ENCODE peak calls at places on chromosome 21, in nine cellular contexts. One of them, this sample, is unnamed.

GRCh38 chr21:38438476-38438893 is 59.8 kb downstream of the ERG start:
- DNase-seq in esophagus squamous epithelium: no peak
- DNase-seq in ovary: peak
- DNase-seq in HuH-7.5: no peak
- DNase-seq in small intestine: no peak
- DNase-seq in CD4-positive, alpha-beta T cell: no peak
- DNase-seq in hepatocyte: peak
- DNase-seq in gastrocnemius medialis: no peak
- DNase-seq in NCI-H1436: no peak
- DNase-seq in this sample: peak

GRCh38 chr21:41766051-41766882 is 585 bp downstream of the RIPK4 start:
- DNase-seq in esophagus squamous epithelium: no peak
- DNase-seq in ovary: no peak
- DNase-seq in HuH-7.5: no peak
- DNase-seq in small intestine: peak
- DNase-seq in CD4-positive, alpha-beta T cell: no peak
- DNase-seq in hepatocyte: no peak
- DNase-seq in gastrocnemius medialis: no peak
- DNase-seq in NCI-H1436: no peak
- DNase-seq in this sample: peak

GRCh38 chr21:44013380-44014088 is 1.4 kb downstream of the TRAPPC10 start:
- DNase-seq in esophagus squamous epithelium: no peak
- DNase-seq in ovary: no peak
- DNase-seq in HuH-7.5: no peak
- DNase-seq in small intestine: peak
- DNase-seq in CD4-positive, alpha-beta T cell: peak
- DNase-seq in hepatocyte: peak
- DNase-seq in gastrocnemius medialis: no peak
- DNase-seq in NCI-H1436: no peak
- DNase-seq in this sample: no peak

GRCh38 chr21:38054334-38054733 is 138.1 kb upstream of the KCNJ6 start:
- DNase-seq in esophagus squamous epithelium: no peak
- DNase-seq in ovary: no peak
- DNase-seq in HuH-7.5: no peak
- DNase-seq in small intestine: no peak
- DNase-seq in CD4-positive, alpha-beta T cell: no peak
- DNase-seq in hepatocyte: no peak
- DNase-seq in gastrocnemius medialis: no peak
- DNase-seq in NCI-H1436: no peak
- DNase-seq in this sample: no peak

GRCh38 chr21:35527358-35527757 is 478.3 kb upstream of the RUNX1 start:
- DNase-seq in esophagus squamous epithelium: no peak
- DNase-seq in ovary: no peak
- DNase-seq in HuH-7.5: no peak
- DNase-seq in small intestine: no peak
- DNase-seq in CD4-positive, alpha-beta T cell: no peak
- DNase-seq in hepatocyte: no peak
- DNase-seq in gastrocnemius medialis: no peak
- DNase-seq in NCI-H1436: no peak
- DNase-seq in this sample: no peak

GRCh38 chr21:41802684-41803083 is 35.8 kb upstream of the RIPK4 start:
- DNase-seq in esophagus squamous epithelium: no peak
- DNase-seq in ovary: peak
- DNase-seq in HuH-7.5: no peak
- DNase-seq in small intestine: no peak
- DNase-seq in CD4-positive, alpha-beta T cell: no peak
- DNase-seq in hepatocyte: no peak
- DNase-seq in gastrocnemius medialis: peak
- DNase-seq in NCI-H1436: no peak
- DNase-seq in this sample: peak

GRCh38 chr21:17397703-17398102 is 115.1 kb upstream of the CXADR start:
- DNase-seq in esophagus squamous epithelium: no peak
- DNase-seq in ovary: no peak
- DNase-seq in HuH-7.5: no peak
- DNase-seq in small intestine: no peak
- DNase-seq in CD4-positive, alpha-beta T cell: no peak
- DNase-seq in hepatocyte: no peak
- DNase-seq in gastrocnemius medialis: no peak
- DNase-seq in NCI-H1436: no peak
- DNase-seq in this sample: no peak

GRCh38 chr21:35616090-35616489 is 444.2 kb downstream of the SETD4 start:
- DNase-seq in esophagus squamous epithelium: no peak
- DNase-seq in ovary: no peak
- DNase-seq in HuH-7.5: no peak
- DNase-seq in small intestine: peak
- DNase-seq in CD4-positive, alpha-beta T cell: no peak
- DNase-seq in hepatocyte: no peak
- DNase-seq in gastrocnemius medialis: no peak
- DNase-seq in NCI-H1436: no peak
- DNase-seq in this sample: no peak

GRCh38 chr21:37055271-37055855 is 17.5 kb downstream of the PIGP start:
- DNase-seq in esophagus squamous epithelium: no peak
- DNase-seq in ovary: no peak
- DNase-seq in HuH-7.5: no peak
- DNase-seq in small intestine: no peak
- DNase-seq in CD4-positive, alpha-beta T cell: no peak
- DNase-seq in hepatocyte: no peak
- DNase-seq in gastrocnemius medialis: no peak
- DNase-seq in NCI-H1436: no peak
- DNase-seq in this sample: no peak

GRCh38 chr21:28537371-28538079 is 455.2 kb downstream of the LTN1 start:
- DNase-seq in esophagus squamous epithelium: no peak
- DNase-seq in ovary: no peak
- DNase-seq in HuH-7.5: no peak
- DNase-seq in small intestine: no peak
- DNase-seq in CD4-positive, alpha-beta T cell: no peak
- DNase-seq in hepatocyte: no peak
- DNase-seq in gastrocnemius medialis: no peak
- DNase-seq in NCI-H1436: no peak
- DNase-seq in this sample: no peak

GRCh38 chr21:34936874-34937563 is 112.1 kb downstream of the RUNX1 start:
- DNase-seq in esophagus squamous epithelium: no peak
- DNase-seq in ovary: no peak
- DNase-seq in HuH-7.5: no peak
- DNase-seq in small intestine: peak
- DNase-seq in CD4-positive, alpha-beta T cell: no peak
- DNase-seq in hepatocyte: no peak
- DNase-seq in gastrocnemius medialis: no peak
- DNase-seq in NCI-H1436: no peak
- DNase-seq in this sample: no peak

GRCh38 chr21:41032536-41032935 is 135.4 kb upstream of the BACE2 start:
- DNase-seq in esophagus squamous epithelium: no peak
- DNase-seq in ovary: no peak
- DNase-seq in HuH-7.5: no peak
- DNase-seq in small intestine: no peak
- DNase-seq in CD4-positive, alpha-beta T cell: no peak
- DNase-seq in hepatocyte: no peak
- DNase-seq in gastrocnemius medialis: no peak
- DNase-seq in NCI-H1436: no peak
- DNase-seq in this sample: no peak

GRCh38 chr21:39537571-39537970 is 75.2 kb upstream of the B3GALT5 start:
- DNase-seq in esophagus squamous epithelium: no peak
- DNase-seq in ovary: no peak
- DNase-seq in HuH-7.5: no peak
- DNase-seq in small intestine: no peak
- DNase-seq in CD4-positive, alpha-beta T cell: no peak
- DNase-seq in hepatocyte: no peak
- DNase-seq in gastrocnemius medialis: no peak
- DNase-seq in NCI-H1436: no peak
- DNase-seq in this sample: no peak

GRCh38 chr21:24367936-24368335 is 1239.3 kb downstream of the MRPL39 start:
- DNase-seq in esophagus squamous epithelium: no peak
- DNase-seq in ovary: no peak
- DNase-seq in HuH-7.5: no peak
- DNase-seq in small intestine: no peak
- DNase-seq in CD4-positive, alpha-beta T cell: no peak
- DNase-seq in hepatocyte: no peak
- DNase-seq in gastrocnemius medialis: no peak
- DNase-seq in NCI-H1436: no peak
- DNase-seq in this sample: no peak

GRCh38 chr21:14850394-14850793 is 214.4 kb downstream of the NRIP1 start:
- DNase-seq in esophagus squamous epithelium: no peak
- DNase-seq in ovary: no peak
- DNase-seq in HuH-7.5: no peak
- DNase-seq in small intestine: no peak
- DNase-seq in CD4-positive, alpha-beta T cell: no peak
- DNase-seq in hepatocyte: no peak
- DNase-seq in gastrocnemius medialis: no peak
- DNase-seq in NCI-H1436: no peak
- DNase-seq in this sample: no peak